ENCODE peak calls at places on chromosomes 7 and 10, in five cellular contexts. K, S, M, H and U are unnamed samples.

GRCh38 chr7:74429153-74429747 is 24.5 kb upstream of the GTF2IRD1 start:
- DNase-seq in K (peak), S (peak), M (peak), H (peak), U (peak)

GRCh38 chr10:124253006-124253405 is 159.6 kb upstream of the CHST15 start:
- DNase-seq in K (no peak), S (no peak), M (no peak), H (no peak), U (no peak)

GRCh38 chr7:149662591-149663095 is 110.7 kb downstream of the ZNF467 start:
- DNase-seq in K (no peak), S (peak), M (peak), H (peak), U (peak)

GRCh38 chr7:104838537-104839299 is 175.3 kb upstream of the KMT2E start:
- DNase-seq in K (no peak), S (no peak), M (no peak), H (no peak), U (no peak)

GRCh38 chr7:91140286-91140685 is 123.9 kb upstream of the FZD1 start:
- DNase-seq in K (no peak), S (no peak), M (no peak), H (no peak), U (peak)

GRCh38 chr7:99210265-99210970 is 2.5 kb upstream of the KPNA7 start:
- DNase-seq in K (no peak), S (no peak), M (peak), H (peak), U (no peak)

GRCh38 chr7:48084727-48085432 is 4.2 kb upstream of the UPP1 start:
- DNase-seq in K (peak), S (peak), M (peak), H (peak), U (peak)

GRCh38 chr10:120423350-120424197 is 33.5 kb upstream of the PLPP4 start:
- DNase-seq in K (no peak), S (peak), M (peak), H (peak), U (no peak)

GRCh38 chr10:42926831-42927230 is 144.2 kb downstream of the BMS1 start:
- DNase-seq in K (no peak), S (no peak), M (no peak), H (peak), U (no peak)

GRCh38 chr10:99461230-99461629 is 30.8 kb upstream of the GOT1 start:
- DNase-seq in K (no peak), S (peak), M (no peak), H (peak), U (no peak)

GRCh38 chr7:74527842-74528241 is 74.1 kb downstream of the GTF2IRD1 start:
- DNase-seq in K (no peak), S (no peak), M (peak), H (no peak), U (no peak)

GRCh38 chr10:109966961-109967738 is 40.6 kb upstream of the ADD3 start:
- DNase-seq in K (peak), S (peak), M (no peak), H (peak), U (no peak)

GRCh38 chr7:28804990-28805389 is 153.1 kb downstream of the TRIL start:
- DNase-seq in K (peak), S (peak), M (no peak), H (peak), U (no peak)

GRCh38 chr10:28411648-28412047 is 108.8 kb upstream of the MPP7 start:
- DNase-seq in K (no peak), S (no peak), M (no peak), H (no peak), U (no peak)

GRCh38 chr7:160958-161725 is 31.2 kb upstream of the FAM20C start:
- DNase-seq in K (no peak), S (no peak), M (no peak), H (no peak), U (no peak)

GRCh38 chr10:110919349-110919931 is at the start of gene SHOC2:
- DNase-seq in K (peak), S (no peak), M (peak), H (no peak), U (no peak)

GRCh38 chr10:100501423-100501822 is 18.2 kb downstream of the SEC31B start:
- DNase-seq in K (peak), S (peak), M (no peak), H (no peak), U (no peak)

GRCh38 chr10:44935201-44935960 is 24.2 kb upstream of the RASSF4 start:
- DNase-seq in K (peak), S (peak), M (peak), H (peak), U (peak)

GRCh38 chr10:112716924-112717348 is 233.1 kb upstream of the TCF7L2 start:
- DNase-seq in K (no peak), S (peak), M (peak), H (peak), U (no peak)

GRCh38 chr7:521221-522070 is 1.8 kb upstream of the PDGFA start:
- DNase-seq in K (no peak), S (peak), M (peak), H (no peak), U (no peak)

GRCh38 chr7:32275216-32275979 is 205.2 kb upstream of the PDE1C start:
- DNase-seq in K (no peak), S (no peak), M (no peak), H (no peak), U (no peak)

GRCh38 chr10:100659361-100660098 is 85.9 kb upstream of the PAX2 start:
- DNase-seq in K (no peak), S (no peak), M (no peak), H (peak), U (no peak)

GRCh38 chr10:22334414-22335203 is 10.7 kb upstream of the SPAG6 start:
- DNase-seq in K (no peak), S (no peak), M (no peak), H (no peak), U (no peak)

GRCh38 chr7:47401571-47402570 is 180.0 kb downstream of the TNS3 start:
- DNase-seq in K (no peak), S (no peak), M (no peak), H (no peak), U (no peak)

GRCh38 chr7:22730921-22731654 is 4.1 kb downstream of the IL6 start:
- DNase-seq in K (no peak), S (peak), M (no peak), H (peak), U (peak)
- H3K4me3 ChIP-seq in K (peak), S (no peak), M (no peak), H (no peak), U (peak)

DNA sequence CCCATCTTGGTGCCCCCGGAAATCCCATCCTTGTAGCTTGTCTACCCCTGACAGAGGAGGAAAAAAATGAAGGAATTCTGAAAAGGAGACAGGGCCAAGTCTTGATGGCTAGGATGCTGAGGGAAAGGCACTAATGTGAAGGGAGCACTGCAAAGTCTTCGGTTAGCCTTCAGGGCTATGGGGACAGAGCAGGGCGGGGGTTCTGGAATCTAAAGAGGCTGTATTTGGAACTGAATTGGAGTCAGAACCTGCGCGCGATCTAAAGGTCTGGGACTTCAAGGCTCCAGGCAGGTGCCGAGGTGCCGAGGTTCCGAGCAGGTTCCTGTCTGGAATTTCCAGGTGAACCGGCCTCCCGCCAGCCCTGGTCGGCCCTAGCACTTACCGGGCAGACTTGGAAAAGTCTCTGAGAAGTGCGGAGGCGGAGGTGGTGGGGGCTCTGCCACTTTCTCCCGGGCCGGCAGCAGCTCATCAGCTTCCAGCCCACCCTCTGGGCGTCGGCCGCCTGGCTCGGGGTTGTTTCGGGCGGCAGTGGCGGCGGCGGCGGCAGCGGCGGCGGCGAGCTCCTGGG is 781 bp downstream of the GBX1 start:
- DNase-seq in K (no peak), S (no peak), M (no peak), H (no peak), U (no peak)
- H3K4me3 ChIP-seq in K (no peak), S (no peak), M (peak), H (no peak), U (peak)

GRCh38 chr7:27165655-27166474 is 528 bp upstream of the HOXA9 start:
- DNase-seq in K (no peak), S (no peak), M (no peak), H (no peak), U (no peak)
- H3K4me3 ChIP-seq in K (peak), S (peak), M (peak), H (no peak), U (peak)

GRCh38 chr10:29849434-29849833 is 210.0 kb downstream of the JCAD start:
- DNase-seq in K (peak), S (peak), M (no peak), H (peak), U (no peak)
- H3K4me3 ChIP-seq in K (peak), S (peak), M (no peak), H (peak), U (no peak)

GRCh38 chr7:133095119-133095671 is 13.3 kb upstream of the CHCHD3 start:
- DNase-seq in K (no peak), S (no peak), M (no peak), H (no peak), U (no peak)
- H3K4me3 ChIP-seq in K (no peak), S (no peak), M (no peak), H (no peak), U (no peak)

GRCh38 chr7:157687158-157687557 is 350.4 kb downstream of the DNAJB6 start:
- DNase-seq in K (no peak), S (no peak), M (no peak), H (no peak), U (no peak)

GRCh38 chr7:157687845-157688244 is 351.0 kb downstream of the DNAJB6 start:
- DNase-seq in K (no peak), S (no peak), M (no peak), H (no peak), U (no peak)

GRCh38 chr7:157690058-157690832 is 353.4 kb downstream of the DNAJB6 start:
- DNase-seq in K (no peak), S (no peak), M (no peak), H (peak), U (no peak)

GRCh38 chr7:157689269-157690057 is 352.7 kb downstream of the DNAJB6 start:
- DNase-seq in K (no peak), S (no peak), M (no peak), H (peak), U (no peak)

GRCh38 chr7:157688439-157689268 is 351.9 kb downstream of the DNAJB6 start:
- DNase-seq in K (no peak), S (no peak), M (no peak), H (no peak), U (no peak)
- H3K4me3 ChIP-seq in K (no peak), S (no peak), M (no peak), H (no peak), U (no peak)

DNA sequence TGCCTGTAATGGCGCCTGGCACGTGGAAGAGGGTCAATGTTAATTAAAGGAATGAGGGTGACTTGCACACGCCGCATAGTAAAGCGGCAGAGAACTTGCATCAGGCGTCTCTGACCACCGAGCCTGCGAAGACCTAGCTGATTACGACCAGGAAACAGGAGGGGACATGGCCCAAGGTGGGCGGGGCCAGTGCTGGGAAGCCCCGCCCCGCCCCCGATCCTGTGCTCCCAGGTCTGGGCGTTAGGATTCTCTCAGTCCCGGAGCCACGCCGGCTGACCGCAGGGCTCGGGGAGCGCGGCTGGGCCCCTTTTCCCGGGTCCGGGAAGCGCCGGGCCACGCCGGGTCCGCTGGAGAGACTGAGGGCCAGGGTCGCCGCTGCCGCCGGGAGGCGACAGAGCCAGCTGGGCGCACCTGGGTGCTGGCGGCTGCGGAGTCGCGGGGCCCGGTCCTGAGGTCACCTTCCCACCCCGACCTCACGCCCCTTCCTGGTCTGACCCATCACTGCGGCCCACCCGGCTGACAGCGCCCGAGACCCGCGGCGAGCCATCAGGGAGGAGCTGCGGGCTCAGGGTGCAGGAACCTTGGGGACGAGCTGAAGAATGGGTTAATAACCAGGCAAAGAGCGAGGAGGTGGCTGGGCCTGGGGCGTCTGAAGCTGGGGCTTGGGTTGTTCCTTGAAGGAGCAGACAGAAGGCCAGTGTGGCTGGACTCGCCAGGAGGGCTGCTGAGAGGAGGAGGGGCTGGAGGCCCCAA is 23.0 kb upstream of the GRID1 start:
- DNase-seq in K (no peak), S (peak), M (peak), H (peak), U (no peak)
- H3K4me3 ChIP-seq in K (peak), S (peak), M (peak), H (peak), U (peak)

DNA sequence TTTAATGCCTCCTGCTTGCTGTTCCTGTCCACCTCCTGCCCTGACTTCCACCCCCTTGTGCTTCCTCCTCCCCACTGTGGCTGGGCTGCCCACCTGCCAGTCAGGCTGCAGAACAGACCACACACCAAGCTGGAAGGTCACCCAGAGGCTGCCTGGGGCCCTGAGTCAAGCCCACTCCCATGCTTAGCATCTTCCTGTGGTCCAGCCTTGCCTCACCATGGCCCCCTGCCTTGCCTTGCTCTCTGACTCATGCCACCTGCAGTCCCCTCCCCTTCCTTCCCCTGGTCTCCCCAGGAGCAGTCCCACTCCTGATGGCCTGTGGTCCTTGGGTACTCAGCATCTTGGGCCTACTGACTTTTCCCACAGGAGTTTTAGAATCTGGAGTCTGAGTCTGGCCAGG is 2.3 kb downstream of the CLEC2L start:
- DNase-seq in K (no peak), S (no peak), M (no peak), H (no peak), U (no peak)
- H3K4me3 ChIP-seq in K (no peak), S (no peak), M (no peak), H (no peak), U (no peak)

DNA sequence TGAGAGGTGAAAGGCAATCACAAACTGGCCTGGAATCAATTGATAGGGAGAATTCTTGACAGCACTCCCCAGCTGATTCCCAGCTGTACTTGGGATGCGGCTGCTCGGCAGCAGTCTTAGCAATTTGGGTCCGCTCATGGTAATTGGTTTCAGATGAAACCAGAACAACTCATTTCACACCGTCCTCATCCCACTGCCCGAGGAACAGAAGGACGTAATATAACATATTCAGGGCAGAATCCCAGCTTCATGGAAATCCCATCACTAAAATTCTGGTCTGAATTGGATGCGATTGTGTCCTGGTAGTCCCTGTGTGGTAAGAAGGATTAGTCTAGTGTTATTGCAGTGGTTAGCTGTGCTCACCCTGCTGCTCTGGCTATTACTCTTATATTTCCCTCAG is 223.3 kb upstream of the FERD3L start:
- DNase-seq in K (no peak), S (no peak), M (no peak), H (peak), U (no peak)
- H3K4me3 ChIP-seq in K (no peak), S (no peak), M (no peak), H (peak), U (no peak)